ENCODE peak calls at places on chromosomes 12 and 14, in seven cellular contexts. X is stimulated activated CD4-positive, alpha-beta T cell treated with anti-CD3 and anti-CD28 coated beads, Interleukin-1b, Interleukin-23, amount 100 ng/mL, for 24 hours; V is Daoy; W is cardiac fibroblast; C is left colon; S is mucosa of gallbladder; G is COR-L47. Q is an unnamed sample.

GRCh38 chr12:99390707-99391106 is 256.8 kb upstream of the GARIN6 start:
- DNase-seq in X (no peak), V (no peak), W (no peak), C (no peak), S (no peak), G (no peak), Q (no peak)

GRCh38 chr14:88835661-88836060 is 11.2 kb downstream of the TTC8 start:
- DNase-seq in X (no peak), V (no peak), W (peak), C (no peak), S (no peak), G (no peak), Q (no peak)

GRCh38 chr14:100605230-100605629 is 18.0 kb upstream of the BEGAIN start:
- DNase-seq in X (no peak), V (no peak), W (no peak), C (peak), S (no peak), G (no peak), Q (no peak)

GRCh38 chr12:98509063-98509462 is 6.3 kb upstream of the TMPO start:
- DNase-seq in X (no peak), V (no peak), W (no peak), C (no peak), S (no peak), G (no peak), Q (no peak)

GRCh38 chr12:25436206-25436912 is 116.7 kb downstream of the LMNTD1 start:
- DNase-seq in X (no peak), V (peak), W (peak), C (no peak), S (peak), G (no peak), Q (peak)

GRCh38 chr12:22702690-22703089 is 77.7 kb downstream of the ETNK1 start:
- DNase-seq in X (no peak), V (no peak), W (no peak), C (no peak), S (no peak), G (no peak), Q (no peak)

GRCh38 chr12:46154221-46154975 is 114.4 kb downstream of the SLC38A1 start:
- DNase-seq in X (no peak), V (peak), W (peak), C (no peak), S (no peak), G (no peak), Q (no peak)

GRCh38 chr14:65231286-65231980 is 129.1 kb upstream of the MAX start:
- DNase-seq in X (no peak), V (no peak), W (no peak), C (no peak), S (no peak), G (no peak), Q (no peak)

GRCh38 chr12:110993425-110993824 is 73.0 kb upstream of the MYL2 start:
- DNase-seq in X (no peak), V (no peak), W (no peak), C (no peak), S (no peak), G (no peak), Q (no peak)

Q was measured in effector CD4-positive, alpha-beta T cell.